ENCODE peak calls at places on chromosomes 3 and 15, in ten cellular contexts. L is colonic mucosa, U is mesenchymal stem cell, D is HCT116, Y is IMR-90, K is GM23248, V is mammary epithelial cell, G is H1, S is Karpas-422, P is H9. W is an unnamed sample. For H3K9me3, the result is how much of the 10 kb centered on the place peaks cover.

GRCh38 chr3:168511428-168512014 is 415.8 kb upstream of the GOLIM4 start:
- DNase-seq in S (peak), Y (peak), G (no peak), D (no peak), L (no peak), K (peak), U (peak), V (no peak), P (no peak), W (no peak)

GRCh38 chr3:52555056-52555455 is 18.7 kb downstream of the UQCC5 start:
- DNase-seq in S (no peak), V (no peak), Y (no peak), P (no peak), L (no peak), K (peak), U (no peak), D (no peak), G (no peak), W (no peak)

GRCh38 chr15:59221479-59221878 is 14.8 kb downstream of the LDHAL6B start:
- DNase-seq in D (no peak), V (no peak), S (no peak), Y (no peak), P (no peak), K (no peak), U (no peak), L (no peak), G (no peak), W (no peak)

GRCh38 chr15:70180186-70180875 is 82.6 kb upstream of the TLE3 start:
- DNase-seq in D (no peak), U (no peak), L (no peak), G (no peak), P (no peak), K (no peak), Y (no peak), S (no peak), V (no peak), W (no peak)

GRCh38 chr3:42500091-42500490 is 2.4 kb upstream of the VIPR1 start:
- DNase-seq in U (no peak), G (peak), K (no peak), V (no peak), P (peak), D (no peak), Y (no peak), L (peak), S (no peak), W (no peak)

GRCh38 chr15:39400821-39401550 is 179.9 kb upstream of the THBS1 start:
- DNase-seq in K (peak), D (no peak), U (peak), P (no peak), G (no peak), L (no peak), S (peak), V (no peak), Y (peak), W (peak)

GRCh38 chr3:69120879-69121464 is 1.4 kb downstream of the LMOD3 start:
- DNase-seq in D (peak), L (peak), V (peak), G (peak), U (peak), Y (peak), P (peak), K (peak), S (peak), W (peak)

GRCh38 chr15:21260966-21261395 is 179.3 kb downstream of the POTEB3 start:
- DNase-seq in K (no peak), Y (no peak), L (no peak), P (no peak), U (no peak), V (no peak), S (no peak), D (no peak), G (no peak), W (no peak)

GRCh38 chr3:175940243-175940642 is 1081.1 kb downstream of the NAALADL2 start:
- DNase-seq in P (no peak), K (peak), U (peak), V (no peak), G (no peak), Y (peak), L (no peak), D (no peak), S (no peak), W (peak)

GRCh38 chr3:193716155-193716554 is 123.1 kb downstream of the OPA1 start:
- DNase-seq in P (no peak), G (no peak), D (no peak), Y (no peak), K (no peak), V (no peak), U (no peak), L (no peak), S (no peak), W (no peak)

GRCh38 chr3:25621087-25621486 is 43.6 kb downstream of the TOP2B start:
- DNase-seq in L (no peak), Y (no peak), V (peak), S (no peak), D (no peak), U (no peak), G (no peak), K (no peak), P (no peak), W (no peak)

GRCh38 chr3:174973465-174973864 is 114.3 kb downstream of the NAALADL2 start:
- DNase-seq in S (no peak), L (no peak), G (no peak), Y (no peak), U (no peak), D (no peak), K (no peak), P (no peak), V (peak), W (no peak)

GRCh38 chr15:31437686-31438085 is 111.1 kb downstream of the KLF13 start:
- DNase-seq in S (no peak), V (no peak), L (no peak), G (no peak), Y (no peak), D (no peak), K (no peak), P (no peak), U (no peak), W (no peak)

GRCh38 chr3:44885618-44886017 is 11.2 kb downstream of the TGM4 start:
- DNase-seq in L (no peak), G (no peak), U (peak), P (no peak), S (no peak), D (peak), Y (peak), V (peak), K (peak), W (peak)

GRCh38 chr15:68672781-68673205 is 94.0 kb downstream of the CORO2B start:
- DNase-seq in G (peak), K (peak), P (peak), D (no peak), V (no peak), L (no peak), Y (peak), S (peak), U (no peak), W (no peak)

GRCh38 chr15:99435138-99435695 is 130.6 kb upstream of the MEF2A start:
- DNase-seq in V (peak), Y (no peak), K (no peak), D (no peak), U (no peak), G (peak), S (peak), L (peak), P (no peak), W (no peak)

DNA sequence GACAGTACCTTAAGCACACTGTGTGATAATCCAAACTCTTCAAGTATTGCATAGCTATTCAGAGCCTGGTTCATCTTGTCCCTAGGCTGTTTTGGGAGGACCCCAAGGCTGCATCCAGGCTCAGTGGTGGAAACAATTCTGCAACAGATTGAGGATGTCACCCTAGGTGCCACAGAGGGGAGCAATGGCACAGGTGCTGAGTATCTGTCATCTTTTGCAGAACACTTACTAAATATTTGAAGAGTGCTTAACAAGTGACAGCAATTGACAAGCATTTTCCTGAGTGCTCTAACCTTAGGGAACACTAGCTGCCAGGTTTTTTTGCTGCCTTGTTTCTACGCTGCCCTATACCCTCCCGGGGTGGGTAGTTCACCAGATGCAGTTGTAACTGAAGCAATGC is 27.7 kb downstream of the STARD5 start:
- DNase-seq in K (no peak), D (no peak), L (no peak), Y (no peak), V (no peak), P (no peak), U (no peak), G (no peak), S (no peak), W (no peak)
- H3K27ac ChIP-seq in K (no peak), D (no peak), L (peak), Y (no peak), V (no peak), P (no peak), U (no peak), G (no peak), S (no peak), W (no peak)

DNA sequence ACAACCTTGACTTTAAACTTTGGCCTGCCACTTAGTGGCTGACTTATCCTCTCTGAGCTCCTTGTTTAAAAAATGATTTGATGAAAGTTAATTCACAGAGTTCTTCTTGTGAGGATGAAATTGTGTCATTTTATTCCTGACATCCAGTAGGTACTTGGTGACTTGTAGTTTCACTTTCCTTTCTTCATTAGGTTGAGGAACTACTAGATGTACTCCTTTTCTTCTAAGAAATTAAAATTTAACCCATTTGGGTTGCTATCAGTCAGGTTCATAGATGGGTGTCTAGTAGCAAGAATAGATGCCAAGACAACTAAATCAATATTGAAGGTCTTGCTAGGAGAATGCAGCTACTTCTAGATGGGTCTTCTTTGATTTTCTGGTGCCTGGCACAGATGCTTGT is 5.2 kb downstream of the NR1D2 start:
- DNase-seq in P (no peak), D (no peak), G (no peak), S (no peak), V (no peak), Y (no peak), K (no peak), L (no peak), U (peak), W (no peak)
- H3K9ac ChIP-seq in P (no peak), D (no peak), G (no peak), S (no peak), V (no peak), Y (no peak), K (no peak), L (no peak), U (peak), W (no peak)

GRCh38 chr3:127772273-127772672 is 50.0 kb downstream of the MGLL start:
- DNase-seq in U (no peak), P (no peak), L (no peak), V (no peak), S (peak), G (no peak), Y (no peak), D (no peak), K (no peak), W (no peak)

GRCh38 chr3:127772776-127773751 is 49.3 kb downstream of the MGLL start:
- DNase-seq in L (no peak), S (peak), P (no peak), Y (no peak), D (no peak), G (no peak), V (no peak), K (no peak), U (peak), W (no peak)

GRCh38 chr3:127773752-127774395 is 48.4 kb downstream of the MGLL start:
- DNase-seq in K (no peak), G (no peak), D (no peak), P (no peak), Y (no peak), V (no peak), U (no peak), L (no peak), S (no peak), W (no peak)

GRCh38 chr3:127770671-127771370 is 51.5 kb downstream of the MGLL start:
- DNase-seq in P (no peak), G (no peak), Y (no peak), D (no peak), V (no peak), L (no peak), S (no peak), U (peak), K (peak), W (no peak)

DNA sequence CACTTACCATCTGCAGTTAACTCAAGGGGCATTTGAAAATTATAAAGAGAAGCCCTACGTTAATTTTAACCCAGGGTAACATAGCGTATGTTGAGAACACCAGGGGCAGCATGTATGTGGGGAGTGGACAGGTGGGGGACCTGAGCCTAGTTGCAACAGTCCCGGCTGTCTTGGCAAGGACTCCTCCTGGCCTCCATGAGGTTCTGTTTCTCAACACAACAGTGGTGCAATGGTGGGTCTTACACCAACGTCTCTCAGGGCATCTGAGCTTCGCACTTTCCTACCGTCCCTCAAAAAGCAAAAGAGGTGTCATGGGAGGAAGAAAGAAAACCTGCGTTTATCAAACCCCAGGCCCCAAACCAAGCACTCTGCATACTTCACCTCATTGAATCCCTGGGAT is 50.6 kb downstream of the MGLL start:
- DNase-seq in D (no peak), G (no peak), S (no peak), L (no peak), P (no peak), U (no peak), Y (no peak), V (no peak), K (no peak), W (no peak)
- H3K9me3 ChIP-seq in D (under half), G (under half), S (under half), L (under half), P (under half), U (under half), Y (under half), V (under half), K (under half), W (under half)

DNA sequence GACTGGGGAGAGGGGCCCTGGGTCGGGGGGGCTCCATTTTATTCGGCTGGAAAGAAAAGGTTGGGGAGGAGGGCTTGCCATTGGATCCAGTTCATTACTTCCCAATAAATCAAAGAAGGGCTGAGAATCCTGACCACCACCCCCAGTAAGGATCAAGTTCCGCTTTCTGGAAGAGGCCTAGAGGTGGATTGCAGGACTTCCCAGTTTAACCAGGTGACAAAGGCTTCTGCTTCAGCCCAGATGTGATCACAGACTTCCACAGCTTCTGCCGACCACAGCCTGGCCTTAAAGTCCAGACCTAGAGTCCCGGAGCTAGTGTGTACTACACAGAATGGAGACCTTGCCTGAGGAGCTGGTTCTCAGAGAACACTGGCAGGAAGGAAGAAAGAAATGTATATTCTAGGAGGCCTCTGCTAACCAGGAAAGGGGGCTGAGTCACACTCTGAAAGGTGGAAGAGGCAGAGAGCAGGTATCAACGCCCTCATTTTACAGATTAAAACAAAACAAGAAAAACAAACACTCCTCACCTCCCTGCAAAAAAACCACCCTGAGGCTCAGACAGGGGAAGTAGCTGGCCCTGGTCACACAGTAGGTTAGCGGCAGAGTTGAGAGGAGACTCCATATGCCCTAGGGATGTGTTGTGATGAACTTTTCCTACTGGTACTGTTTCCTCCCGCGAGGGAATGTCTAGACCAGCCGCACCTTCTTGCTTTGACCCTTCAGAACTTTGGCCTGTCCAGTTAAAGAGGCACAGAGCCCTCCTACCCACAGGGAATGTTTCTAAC is 1.1 kb upstream of the CEMIP start:
- DNase-seq in L (no peak), K (peak), D (no peak), S (no peak), P (no peak), U (no peak), V (peak), G (no peak), Y (no peak), W (no peak)
- H3K27ac ChIP-seq in L (no peak), K (peak), D (no peak), S (no peak), P (no peak), U (no peak), V (no peak), G (no peak), Y (peak), W (no peak)

GRCh38 chr15:90479656-90480055 is 50.1 kb upstream of the CRTC3 start:
- DNase-seq in V (peak), D (peak), Y (peak), G (no peak), S (no peak), L (no peak), U (no peak), P (no peak), K (no peak), W (peak)
- H3K9ac ChIP-seq in V (no peak), D (no peak), Y (no peak), G (no peak), S (no peak), L (no peak), U (no peak), P (no peak), K (no peak), W (no peak)

GRCh38 chr3:120039642-120040610 is 54.3 kb downstream of the GSK3B start:
- DNase-seq in U (no peak), V (no peak), D (peak), L (no peak), Y (no peak), S (peak), K (no peak), G (peak), P (peak), W (peak)

DNA sequence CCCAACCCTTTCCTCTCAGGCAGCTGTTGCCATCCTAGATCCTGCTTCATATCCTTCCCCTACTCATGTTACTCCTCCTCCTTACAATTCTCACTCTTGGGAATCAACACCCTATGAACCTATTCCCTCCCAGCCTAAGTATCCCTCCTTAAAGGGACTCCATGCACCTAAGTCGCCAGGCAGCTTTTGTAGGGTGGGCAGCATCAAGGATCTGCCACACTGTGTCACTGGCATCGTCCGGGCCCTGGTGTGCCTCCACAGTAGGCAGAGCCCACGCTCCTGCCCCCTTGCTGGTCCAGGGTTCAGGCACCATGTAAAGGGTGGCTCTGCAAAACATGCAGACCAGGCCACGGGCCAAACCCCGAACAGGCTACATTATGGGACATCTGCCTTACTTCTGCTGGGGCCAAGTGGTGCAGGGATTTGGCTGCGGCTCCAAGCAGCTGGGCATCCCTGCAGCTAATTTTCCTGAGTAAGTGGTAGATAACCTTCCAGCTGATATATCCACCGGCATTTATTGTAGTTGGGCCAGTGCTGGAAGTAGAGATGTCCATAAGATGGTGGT is 53.4 kb downstream of the GSK3B start:
- DNase-seq in S (no peak), P (peak), L (no peak), G (no peak), V (no peak), Y (no peak), K (no peak), U (no peak), D (no peak), W (no peak)
- H3K9me3 ChIP-seq in S (under half), P (under half), L (under half), G (under half), V (under half), Y (under half), K (under half), U (under half), D (under half), W (under half)

DNA sequence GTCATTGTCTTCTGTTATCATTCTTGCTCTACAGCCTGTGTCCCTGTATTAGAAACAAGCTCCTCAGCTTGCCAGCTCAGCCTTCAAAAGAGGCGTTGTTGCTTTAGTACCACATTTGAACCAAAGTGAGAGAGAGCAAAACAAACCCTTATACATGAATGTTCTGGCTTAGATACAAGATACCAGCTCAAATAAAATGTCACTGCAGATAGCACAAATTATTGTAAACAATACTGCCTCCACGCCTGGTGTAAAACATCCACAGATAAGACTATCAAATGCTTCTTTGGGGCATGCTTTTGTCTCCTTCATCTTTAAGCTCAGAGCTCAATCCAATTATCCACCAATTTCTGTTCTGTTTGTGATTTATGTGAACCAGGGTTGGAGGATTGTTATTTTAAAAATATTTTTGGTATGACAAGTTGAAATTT is 403.6 kb upstream of the CDIN1 start:
- DNase-seq in L (no peak), V (no peak), K (no peak), U (no peak), P (no peak), G (no peak), Y (no peak), D (no peak), S (no peak), W (no peak)
- H3K27ac ChIP-seq in L (no peak), V (no peak), K (no peak), U (no peak), P (no peak), G (no peak), Y (no peak), D (no peak), S (no peak), W (no peak)

GRCh38 chr15:101068961-101069734 is 150.0 kb downstream of the LRRK1 start:
- DNase-seq in L (no peak), U (peak), S (no peak), G (peak), D (no peak), K (peak), P (peak), Y (peak), V (peak), W (peak)

GRCh38 chr15:101071651-101072050 is 152.5 kb downstream of the LRRK1 start:
- DNase-seq in P (no peak), U (no peak), L (no peak), G (no peak), V (no peak), D (no peak), K (no peak), Y (no peak), S (no peak), W (no peak)

GRCh38 chr15:101070502-101071273 is 151.5 kb downstream of the LRRK1 start:
- DNase-seq in L (no peak), Y (peak), U (peak), K (peak), S (no peak), D (no peak), G (no peak), P (no peak), V (peak), W (peak)

GRCh38 chr15:101068523-101068960 is 149.4 kb downstream of the LRRK1 start:
- DNase-seq in S (no peak), U (no peak), D (no peak), V (no peak), P (no peak), K (no peak), L (no peak), G (no peak), Y (peak), W (peak)

DNA sequence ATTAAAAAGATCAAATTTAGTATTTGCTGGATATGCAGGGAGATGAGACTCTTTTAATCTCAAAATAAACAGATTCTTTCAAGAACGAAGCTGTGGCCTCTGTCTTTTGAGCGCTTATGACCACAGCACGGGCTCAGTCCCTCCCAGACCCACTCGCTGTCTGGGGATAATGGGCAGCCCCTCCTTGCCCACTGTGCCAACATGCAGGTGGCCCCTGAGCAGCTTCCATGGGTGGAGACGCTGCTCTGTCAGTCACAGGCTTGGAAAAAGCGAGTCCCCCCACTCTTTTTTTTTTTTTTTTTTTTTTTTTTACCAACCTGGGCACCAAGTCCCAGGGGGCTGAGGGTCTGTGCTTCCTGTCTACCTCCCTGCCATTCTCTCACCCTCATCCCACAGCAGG is 150.9 kb downstream of the LRRK1 start:
- DNase-seq in P (no peak), S (no peak), Y (no peak), U (peak), D (no peak), V (no peak), K (no peak), G (no peak), L (no peak), W (no peak)
- H3K9ac ChIP-seq in P (peak), S (no peak), Y (peak), U (peak), D (no peak), V (peak), K (peak), G (no peak), L (peak), W (peak)